ENCODE peak calls at places on chromosome 11, in seven cellular contexts. F, O, Z, Q, U, W and N are unnamed samples.

GRCh38 chr11:43316451-43316850 is 4.7 kb downstream of the API5 start:
- DNase-seq in O (no peak), W (no peak), Q (no peak), F (no peak), Z (peak; percentile 12), U (peak; percentile 68), N (peak; percentile 70)

GRCh38 chr11:61650781-61651571 is 29.2 kb upstream of the DAGLA start:
- DNase-seq in W (no peak), U (no peak), Z (no peak), F (no peak), O (no peak), Q (peak; percentile 80), N (no peak)

GRCh38 chr11:32430586-32431357 is 4.6 kb downstream of the WT1 start:
- DNase-seq in Q (peak; percentile 72), O (no peak), Z (no peak), W (no peak), U (no peak), F (no peak), N (no peak)

GRCh38 chr11:15687342-15687741 is 572.6 kb downstream of the INSC start:
- DNase-seq in O (no peak), F (no peak), Q (no peak), W (no peak), U (peak; percentile 15), Z (no peak), N (no peak)

GRCh38 chr11:16261836-16262644 is 94.3 kb downstream of the SOX6 start:
- DNase-seq in O (no peak), W (no peak), Z (no peak), Q (no peak), F (no peak), U (no peak), N (no peak)

GRCh38 chr11:69803604-69804218 is 15.5 kb downstream of the FGF3 start:
- DNase-seq in F (no peak), Q (no peak), Z (no peak), W (no peak), O (no peak), U (no peak), N (no peak)

GRCh38 chr11:83663446-83663845 is 377.3 kb upstream of the CCDC90B start:
- DNase-seq in Q (no peak), Z (peak; percentile 39), U (peak; percentile 22), F (peak; percentile 2), O (no peak), W (peak; percentile 6), N (no peak)

GRCh38 chr11:14972581-14973490 is 685 bp upstream of the CALCA start:
- DNase-seq in F (no peak), Z (no peak), W (no peak), O (no peak), U (no peak), Q (no peak), N (no peak)

GRCh38 chr11:106276859-106277436 is 199.5 kb downstream of the AASDHPPT start:
- DNase-seq in O (no peak), Q (no peak), Z (peak; percentile 24), W (peak; percentile 52), U (peak; percentile 29), F (no peak), N (no peak)

GRCh38 chr11:10899542-10899830 is 41.6 kb upstream of the ZBED5 start:
- DNase-seq in F (no peak), W (peak; percentile 100), Z (peak; percentile 99), O (peak; percentile 54), Q (no peak), U (no peak), N (no peak)

GRCh38 chr11:19828382-19829108 is 115.9 kb downstream of the NAV2 start:
- DNase-seq in F (no peak), W (peak; percentile 82), O (no peak), Q (no peak), Z (peak; percentile 80), U (no peak), N (no peak)

GRCh38 chr11:102410382-102410784 is 42.2 kb downstream of the TMEM123 start:
- DNase-seq in W (no peak), F (no peak), Z (no peak), O (no peak), U (peak; percentile 37), Q (no peak), N (no peak)

GRCh38 chr11:484616-485015 is 22.4 kb downstream of the RNH1 start:
- DNase-seq in O (no peak), U (no peak), W (no peak), F (no peak), Z (no peak), Q (no peak), N (no peak)

GRCh38 chr11:126345759-126346585 is 9.5 kb upstream of the ST3GAL4 start:
- DNase-seq in W (peak; percentile 67), U (peak; percentile 41), O (no peak), Z (peak; percentile 65), Q (peak; percentile 90), F (peak; percentile 51), N (no peak)

GRCh38 chr11:638616-639323 is 1.7 kb downstream of the DRD4 start:
- DNase-seq in W (no peak), U (peak; percentile 29), Z (no peak), Q (no peak), O (no peak), F (no peak), N (peak; percentile 16)

DNA sequence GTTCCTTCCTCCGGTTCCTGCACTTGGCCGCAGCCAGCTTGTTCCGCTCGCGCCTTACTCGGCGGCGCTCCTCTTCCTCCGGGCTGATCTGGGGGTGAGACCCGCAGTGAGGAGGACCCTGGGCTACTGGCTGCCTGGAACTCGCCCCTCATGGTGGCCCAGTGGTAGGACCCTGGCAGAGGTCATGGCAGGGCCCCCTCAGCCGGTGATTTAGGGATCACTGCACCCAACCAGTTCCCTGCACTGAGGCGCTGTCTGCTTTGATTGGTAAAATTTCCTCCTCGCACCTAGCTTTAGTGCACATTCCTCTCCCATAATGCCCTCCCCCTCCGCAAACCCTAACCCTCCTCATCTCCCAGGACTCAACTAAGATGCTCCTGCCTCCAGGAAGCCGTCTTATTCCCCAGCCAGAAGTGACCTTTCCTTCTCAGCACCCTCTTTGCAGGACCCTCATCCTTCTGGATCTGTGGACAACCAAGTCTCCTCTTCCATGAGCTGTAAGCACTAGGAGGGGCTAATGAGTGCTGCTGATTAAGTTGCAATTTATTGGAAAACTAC is 3.6 kb downstream of the CCDC85B start:
- DNase-seq in Z (no peak), Q (peak; percentile 95), W (no peak), O (peak; percentile 64), U (no peak), F (no peak), N (no peak)
- H3K4me3 ChIP-seq in Z (no peak overlapping the region), Q (peak overlapping the region; percentile 30), W (no peak overlapping the region), O (peak overlapping the region; percentile 81), U (no peak overlapping the region), F (peak overlapping the region; percentile 21), N (no peak overlapping the region)

DNA sequence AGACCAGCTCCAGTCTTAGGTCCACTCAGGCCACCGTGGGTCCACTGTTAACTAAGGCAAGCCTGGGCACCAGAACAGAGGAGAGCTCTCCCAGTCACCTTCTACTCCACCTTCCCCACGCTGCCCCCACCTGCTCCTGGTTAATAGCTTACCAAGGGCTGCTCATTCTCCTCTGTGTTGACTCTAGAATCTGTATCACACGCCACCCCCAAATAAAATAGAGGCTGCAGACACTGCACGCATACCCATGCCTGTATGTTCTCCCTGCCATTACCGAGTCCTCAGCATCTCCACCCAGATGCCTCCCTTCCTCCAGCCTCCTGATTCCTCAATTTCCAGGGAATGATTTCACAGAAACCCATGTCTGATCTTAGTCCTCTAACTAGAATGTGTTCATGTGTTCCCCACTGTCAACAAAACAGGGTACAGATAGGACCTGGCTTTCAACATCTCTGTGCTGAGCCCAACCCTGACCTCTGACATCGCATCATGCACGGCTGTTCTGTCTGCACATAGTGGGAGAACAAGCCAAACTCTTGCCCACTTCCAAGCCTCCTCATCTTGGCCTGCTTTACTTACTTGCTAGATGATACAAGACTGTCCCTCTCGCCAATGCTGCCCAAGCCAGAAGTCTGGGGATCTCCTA is 49.8 kb downstream of the SMCO4 start:
- DNase-seq in O (no peak), Q (no peak), F (no peak), Z (no peak), U (no peak), W (no peak), N (no peak)
- TF ChIP-seq CTCF in O (no peak), Q (no peak), F (no peak), Z (no peak), U (no peak), W (no peak), N (no peak)

DNA sequence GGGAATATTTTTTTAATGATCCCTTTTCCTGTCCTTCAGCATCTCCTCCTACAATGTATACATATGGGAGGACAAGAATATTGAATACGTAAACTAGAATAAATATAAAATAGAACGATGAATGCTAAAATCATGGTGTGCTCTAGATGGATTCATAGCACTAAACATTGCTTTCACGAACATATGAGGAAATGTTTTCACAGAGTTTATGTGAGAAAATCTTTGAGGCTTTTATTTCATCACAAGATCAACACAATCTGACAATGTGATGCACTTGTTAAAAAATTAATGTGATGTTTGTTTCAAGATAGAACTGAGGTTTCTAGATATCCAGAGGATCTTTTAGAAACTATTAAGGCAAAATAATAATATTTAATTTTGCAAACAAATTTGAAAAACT is 3.0 kb downstream of the CARD16 start:
- DNase-seq in O (no peak), Q (no peak), F (no peak), U (no peak), W (no peak), Z (no peak), N (no peak)
- H3K4me3 ChIP-seq in O (no peak overlapping the region), Q (no peak overlapping the region), F (no peak overlapping the region), U (no peak overlapping the region), W (no peak overlapping the region), Z (no peak overlapping the region), N (no peak overlapping the region)

GRCh38 chr11:123979311-123979710 is 1.7 kb upstream of the OR10S1 start:
- DNase-seq in W (no peak), U (no peak), O (no peak), Z (no peak), F (no peak), Q (no peak), N (no peak)
- TF ChIP-seq CTCF in W (no peak), U (no peak), O (no peak), Z (no peak), F (no peak), Q (no peak), N (no peak)

DNA sequence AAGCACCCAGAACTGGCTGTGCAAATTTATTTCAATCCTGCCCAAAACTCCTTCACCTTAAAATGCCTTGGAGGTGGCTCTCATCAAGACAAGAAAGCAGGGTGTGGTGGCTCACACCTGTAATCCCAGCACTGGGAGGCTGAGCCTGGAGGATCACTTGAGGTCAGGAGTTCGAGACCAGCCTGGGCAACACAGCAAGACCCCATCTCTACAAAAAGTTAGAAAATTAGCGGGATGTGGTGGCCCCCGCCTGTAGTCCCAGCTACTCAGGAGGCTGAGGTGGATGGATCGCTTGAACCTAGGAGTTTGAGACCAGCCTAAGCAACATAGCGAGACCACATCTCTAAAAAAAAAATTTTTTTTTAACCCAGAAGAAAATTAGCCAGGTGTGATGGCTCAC is 689 bp upstream of the RAB39A start:
- DNase-seq in F (no peak), U (no peak), O (no peak), Q (no peak), W (no peak), Z (no peak), N (no peak)
- H3K4me3 ChIP-seq in F (no peak overlapping the region), U (peak overlapping the region; percentile 35), O (peak overlapping the region; percentile 58), Q (peak overlapping the region; percentile 58), W (peak overlapping the region; percentile 30), Z (no peak overlapping the region), N (peak overlapping the region; percentile 37)

GRCh38 chr11:115496892-115497291 is 7.3 kb downstream of the CADM1 start:
- DNase-seq in Z (no peak), Q (no peak), U (no peak), O (no peak), F (no peak), W (no peak), N (no peak)
- TF ChIP-seq CTCF in Z (no peak), Q (no peak), U (no peak), O (no peak), F (no peak), W (no peak), N (no peak)